ENCODE peak calls at places on chromosomes 13 and 19, in four cellular contexts. E, Q, P and Z are unnamed samples.

GRCh38 chr19:44720945-44721344 is 22.0 kb downstream of the CEACAM16 start:
- DNase-seq in P (no peak), Q (no peak), E (no peak), Z (no peak)

GRCh38 chr13:25046985-25047660 is 48.8 kb upstream of the PABPC3 start:
- DNase-seq in Q (peak), E (no peak), P (no peak), Z (no peak)

GRCh38 chr19:19460761-19461265 is 54.5 kb downstream of the TSSK6 start:
- DNase-seq in Q (peak), P (no peak), E (no peak), Z (peak)

GRCh38 chr13:41284512-41285288 is 21.3 kb upstream of the MTRF1 start:
- DNase-seq in Q (no peak), P (no peak), E (no peak), Z (no peak)

GRCh38 chr13:24618219-24618955 is 61.8 kb upstream of the ATP12A start:
- DNase-seq in Q (no peak), P (peak), E (no peak), Z (no peak)

GRCh38 chr19:36079389-36079788 is 24.7 kb downstream of the WDR62 start:
- DNase-seq in Q (no peak), P (no peak), E (no peak), Z (no peak)

GRCh38 chr19:58330458-58330857 is 3.7 kb downstream of the ZSCAN22 start:
- DNase-seq in E (no peak), P (no peak), Q (no peak), Z (no peak)

GRCh38 chr13:80473695-80474094 is 132.8 kb upstream of the SPRY2 start:
- DNase-seq in P (no peak), E (no peak), Q (peak), Z (no peak)

GRCh38 chr13:93345061-93345460 is 118.5 kb downstream of the GPC6 start:
- DNase-seq in E (no peak), Q (no peak), P (no peak), Z (no peak)

GRCh38 chr13:109007946-109008345 is 378.5 kb downstream of the MYO16 start:
- DNase-seq in E (no peak), P (no peak), Q (no peak), Z (no peak)

GRCh38 chr13:112928958-112929777 is 39.8 kb upstream of the MCF2L start:
- DNase-seq in E (no peak), Q (peak), P (no peak), Z (no peak)

GRCh38 chr13:109869312-109870237 is 83.2 kb upstream of the IRS2 start:
- DNase-seq in P (no peak), Q (peak), E (no peak), Z (peak)

GRCh38 chr19:13902993-13903555 is 2.8 kb downstream of the BRME1 start:
- DNase-seq in P (no peak), E (no peak), Q (peak), Z (no peak)